ENCODE peak calls at places on chromosomes 11 and 22, in six cellular contexts. One of them, this sample, is unnamed.

GRCh38 chr22:42902875-42903510 is 45.9 kb upstream of the ARFGAP3 start:
- DNase-seq in prostate gland: no peak
- DNase-seq in suprapubic skin: no peak
- DNase-seq in HCT116: no peak
- DNase-seq in right lobe of liver: no peak
- DNase-seq in lower leg skin: no peak
- DNase-seq in this sample: no peak

GRCh38 chr22:27116295-27116694 is 458.9 kb downstream of the MIAT start:
- DNase-seq in prostate gland: peak
- DNase-seq in suprapubic skin: no peak
- DNase-seq in HCT116: no peak
- DNase-seq in right lobe of liver: no peak
- DNase-seq in lower leg skin: no peak
- DNase-seq in this sample: no peak

GRCh38 chr22:36125434-36125833 is 35.1 kb downstream of the APOL3 start:
- DNase-seq in prostate gland: no peak
- DNase-seq in suprapubic skin: no peak
- DNase-seq in HCT116: no peak
- DNase-seq in right lobe of liver: no peak
- DNase-seq in lower leg skin: no peak
- DNase-seq in this sample: no peak

GRCh38 chr11:16770016-16770415 is 31.6 kb downstream of the C11orf58 start:
- DNase-seq in prostate gland: no peak
- DNase-seq in suprapubic skin: no peak
- DNase-seq in HCT116: no peak
- DNase-seq in right lobe of liver: no peak
- DNase-seq in lower leg skin: peak
- DNase-seq in this sample: no peak

GRCh38 chr22:28894320-28894719 is 10.9 kb downstream of the ZNRF3 start:
- DNase-seq in prostate gland: peak
- DNase-seq in suprapubic skin: no peak
- DNase-seq in HCT116: no peak
- DNase-seq in right lobe of liver: no peak
- DNase-seq in lower leg skin: no peak
- DNase-seq in this sample: peak

GRCh38 chr22:35489225-35489624 is 51.4 kb upstream of the RASD2 start:
- DNase-seq in prostate gland: no peak
- DNase-seq in suprapubic skin: no peak
- DNase-seq in HCT116: no peak
- DNase-seq in right lobe of liver: no peak
- DNase-seq in lower leg skin: no peak
- DNase-seq in this sample: no peak

GRCh38 chr11:120929664-120930154 is 94.2 kb upstream of the TBCEL start:
- DNase-seq in prostate gland: peak
- DNase-seq in suprapubic skin: no peak
- DNase-seq in HCT116: peak
- DNase-seq in right lobe of liver: no peak
- DNase-seq in lower leg skin: no peak
- DNase-seq in this sample: peak

GRCh38 chr11:95922536-95923440 is 1.1 kb downstream of the MTMR2 start:
- DNase-seq in prostate gland: no peak
- DNase-seq in suprapubic skin: no peak
- DNase-seq in HCT116: no peak
- DNase-seq in right lobe of liver: no peak
- DNase-seq in lower leg skin: no peak
- DNase-seq in this sample: peak

GRCh38 chr11:20407344-20407743 is 19.8 kb downstream of the PRMT3 start:
- DNase-seq in prostate gland: no peak
- DNase-seq in suprapubic skin: no peak
- DNase-seq in HCT116: no peak
- DNase-seq in right lobe of liver: no peak
- DNase-seq in lower leg skin: no peak
- DNase-seq in this sample: no peak

GRCh38 chr11:72840780-72841179 is 26.6 kb downstream of the ATG16L2 start:
- DNase-seq in prostate gland: no peak
- DNase-seq in suprapubic skin: no peak
- DNase-seq in HCT116: no peak
- DNase-seq in right lobe of liver: no peak
- DNase-seq in lower leg skin: no peak
- DNase-seq in this sample: no peak

GRCh38 chr11:71787014-71787823 is 45.8 kb upstream of the DEFB108B start:
- DNase-seq in prostate gland: peak
- DNase-seq in suprapubic skin: peak
- DNase-seq in HCT116: peak
- DNase-seq in right lobe of liver: peak
- DNase-seq in lower leg skin: peak
- DNase-seq in this sample: peak

GRCh38 chr11:33135216-33135615 is 26.1 kb downstream of the CSTF3 start:
- DNase-seq in prostate gland: no peak
- DNase-seq in suprapubic skin: no peak
- DNase-seq in HCT116: no peak
- DNase-seq in right lobe of liver: no peak
- DNase-seq in lower leg skin: no peak
- DNase-seq in this sample: no peak

GRCh38 chr22:27075028-27075678 is 417.8 kb downstream of the MIAT start:
- DNase-seq in prostate gland: no peak
- DNase-seq in suprapubic skin: no peak
- DNase-seq in HCT116: no peak
- DNase-seq in right lobe of liver: no peak
- DNase-seq in lower leg skin: no peak
- DNase-seq in this sample: no peak

GRCh38 chr22:27130949-27131745 is 473.8 kb downstream of the MIAT start:
- DNase-seq in prostate gland: no peak
- DNase-seq in suprapubic skin: no peak
- DNase-seq in HCT116: no peak
- DNase-seq in right lobe of liver: no peak
- DNase-seq in lower leg skin: no peak
- DNase-seq in this sample: peak

GRCh38 chr22:37178350-37179125 is 9.5 kb downstream of the C1QTNF6 start:
- DNase-seq in prostate gland: no peak
- DNase-seq in suprapubic skin: peak
- DNase-seq in HCT116: no peak
- DNase-seq in right lobe of liver: peak
- DNase-seq in lower leg skin: no peak
- DNase-seq in this sample: no peak

GRCh38 chr11:65695459-65696241 is 16.4 kb upstream of the KAT5 start:
- DNase-seq in prostate gland: peak
- DNase-seq in suprapubic skin: no peak
- DNase-seq in HCT116: peak
- DNase-seq in right lobe of liver: no peak
- DNase-seq in lower leg skin: no peak
- DNase-seq in this sample: no peak

GRCh38 chr11:44851496-44851895 is 99.2 kb downstream of the TP53I11 start:
- DNase-seq in prostate gland: no peak
- DNase-seq in suprapubic skin: no peak
- DNase-seq in HCT116: no peak
- DNase-seq in right lobe of liver: no peak
- DNase-seq in lower leg skin: no peak
- DNase-seq in this sample: no peak

GRCh38 chr11:123057604-123058305 is 4.2 kb downstream of the HSPA8 start:
- DNase-seq in prostate gland: no peak
- DNase-seq in suprapubic skin: no peak
- DNase-seq in HCT116: no peak
- DNase-seq in right lobe of liver: no peak
- DNase-seq in lower leg skin: no peak
- DNase-seq in this sample: no peak

GRCh38 chr11:76783294-76783900 is at the start of gene TSKU:
- DNase-seq in prostate gland: no peak
- DNase-seq in suprapubic skin: no peak
- DNase-seq in HCT116: no peak
- DNase-seq in right lobe of liver: no peak
- DNase-seq in lower leg skin: no peak
- DNase-seq in this sample: peak

GRCh38 chr11:76785513-76785912 is 2.4 kb downstream of the TSKU start:
- DNase-seq in prostate gland: no peak
- DNase-seq in suprapubic skin: no peak
- DNase-seq in HCT116: no peak
- DNase-seq in right lobe of liver: no peak
- DNase-seq in lower leg skin: no peak
- DNase-seq in this sample: peak

GRCh38 chr11:76782526-76783293 is 446 bp upstream of the TSKU start:
- DNase-seq in prostate gland: peak
- DNase-seq in suprapubic skin: peak
- DNase-seq in HCT116: peak
- DNase-seq in right lobe of liver: peak
- DNase-seq in lower leg skin: peak
- DNase-seq in this sample: peak

GRCh38 chr11:76781861-76782500 is 1.2 kb upstream of the TSKU start:
- DNase-seq in prostate gland: peak
- DNase-seq in suprapubic skin: no peak
- DNase-seq in HCT116: no peak
- DNase-seq in right lobe of liver: no peak
- DNase-seq in lower leg skin: no peak
- DNase-seq in this sample: no peak

GRCh38 chr11:76783901-76784813 is 1.0 kb downstream of the TSKU start:
- DNase-seq in prostate gland: peak
- DNase-seq in suprapubic skin: peak
- DNase-seq in HCT116: peak
- DNase-seq in right lobe of liver: peak
- DNase-seq in lower leg skin: no peak
- DNase-seq in this sample: peak
- TF ChIP-seq POLR2A in prostate gland: peak
- TF ChIP-seq POLR2A in suprapubic skin: no peak
- TF ChIP-seq POLR2A in HCT116: no peak
- TF ChIP-seq POLR2A in right lobe of liver: no peak
- TF ChIP-seq POLR2A in lower leg skin: no peak
- TF ChIP-seq POLR2A in this sample: no peak

DNA sequence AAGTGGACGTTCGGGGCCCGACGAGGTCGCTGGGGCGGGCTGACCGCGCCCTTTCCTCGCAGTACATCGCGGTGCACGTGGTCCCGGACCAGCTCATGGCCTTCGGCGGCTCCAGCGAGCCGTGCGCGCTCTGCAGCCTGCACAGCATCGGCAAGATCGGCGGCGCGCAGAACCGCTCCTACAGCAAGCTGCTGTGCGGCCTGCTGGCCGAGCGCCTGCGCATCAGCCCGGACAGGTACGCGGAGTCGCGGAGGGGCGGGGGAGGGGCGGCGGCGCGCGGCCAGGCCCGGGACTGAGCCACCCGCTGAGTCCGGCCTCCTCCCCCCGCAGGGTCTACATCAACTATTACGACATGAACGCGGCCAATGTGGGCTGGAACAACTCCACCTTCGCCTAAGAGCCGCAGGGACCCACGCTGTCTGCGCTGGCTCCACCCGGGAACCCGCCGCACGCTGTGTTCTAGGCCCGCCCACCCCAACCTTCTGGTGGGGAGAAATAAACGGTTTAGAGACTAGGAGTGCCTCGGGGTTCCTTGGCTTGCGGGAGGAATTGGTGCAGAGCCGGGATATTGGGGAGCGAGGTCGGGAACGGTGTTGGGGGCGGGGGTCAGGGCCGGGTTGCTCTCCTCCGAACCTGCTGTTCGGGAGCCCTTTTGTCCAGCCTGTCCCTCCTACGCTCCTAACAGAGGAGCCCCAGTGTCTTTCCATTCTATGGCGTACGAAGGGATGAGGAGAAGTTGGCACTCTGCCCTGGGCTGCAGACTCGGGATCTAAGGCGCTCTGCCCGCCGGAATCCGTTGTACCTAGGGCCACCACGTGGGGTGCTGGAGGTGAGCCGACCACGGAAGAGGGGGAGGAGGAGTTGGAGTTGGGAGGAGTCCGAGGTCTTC is 771 bp downstream of the MIF start:
- DNase-seq in prostate gland: peak
- DNase-seq in suprapubic skin: peak
- DNase-seq in HCT116: peak
- DNase-seq in right lobe of liver: peak
- DNase-seq in lower leg skin: peak
- DNase-seq in this sample: peak
- TF ChIP-seq POLR2A in prostate gland: peak
- TF ChIP-seq POLR2A in suprapubic skin: no peak
- TF ChIP-seq POLR2A in HCT116: no peak
- TF ChIP-seq POLR2A in right lobe of liver: no peak
- TF ChIP-seq POLR2A in lower leg skin: no peak
- TF ChIP-seq POLR2A in this sample: no peak

GRCh38 chr11:119320593-119321524 is 3.9 kb upstream of the MCAM start:
- DNase-seq in prostate gland: no peak
- DNase-seq in suprapubic skin: peak
- DNase-seq in HCT116: no peak
- DNase-seq in right lobe of liver: peak
- DNase-seq in lower leg skin: no peak
- DNase-seq in this sample: no peak
- TF ChIP-seq POLR2A in prostate gland: no peak
- TF ChIP-seq POLR2A in suprapubic skin: no peak
- TF ChIP-seq POLR2A in HCT116: no peak
- TF ChIP-seq POLR2A in right lobe of liver: peak
- TF ChIP-seq POLR2A in lower leg skin: no peak
- TF ChIP-seq POLR2A in this sample: no peak

GRCh38 chr11:69189059-69189458 is 33.3 kb downstream of the SMIM38 start:
- DNase-seq in prostate gland: no peak
- DNase-seq in suprapubic skin: no peak
- DNase-seq in HCT116: no peak
- DNase-seq in right lobe of liver: no peak
- DNase-seq in lower leg skin: no peak
- DNase-seq in this sample: no peak

GRCh38 chr11:69187540-69188065 is 31.9 kb downstream of the SMIM38 start:
- DNase-seq in prostate gland: no peak
- DNase-seq in suprapubic skin: no peak
- DNase-seq in HCT116: no peak
- DNase-seq in right lobe of liver: no peak
- DNase-seq in lower leg skin: no peak
- DNase-seq in this sample: no peak

GRCh38 chr11:69193151-69193550 is 37.4 kb downstream of the SMIM38 start:
- DNase-seq in prostate gland: no peak
- DNase-seq in suprapubic skin: no peak
- DNase-seq in HCT116: no peak
- DNase-seq in right lobe of liver: no peak
- DNase-seq in lower leg skin: no peak
- DNase-seq in this sample: no peak

GRCh38 chr11:69192282-69192681 is 36.5 kb downstream of the SMIM38 start:
- DNase-seq in prostate gland: no peak
- DNase-seq in suprapubic skin: no peak
- DNase-seq in HCT116: no peak
- DNase-seq in right lobe of liver: no peak
- DNase-seq in lower leg skin: no peak
- DNase-seq in this sample: no peak

DNA sequence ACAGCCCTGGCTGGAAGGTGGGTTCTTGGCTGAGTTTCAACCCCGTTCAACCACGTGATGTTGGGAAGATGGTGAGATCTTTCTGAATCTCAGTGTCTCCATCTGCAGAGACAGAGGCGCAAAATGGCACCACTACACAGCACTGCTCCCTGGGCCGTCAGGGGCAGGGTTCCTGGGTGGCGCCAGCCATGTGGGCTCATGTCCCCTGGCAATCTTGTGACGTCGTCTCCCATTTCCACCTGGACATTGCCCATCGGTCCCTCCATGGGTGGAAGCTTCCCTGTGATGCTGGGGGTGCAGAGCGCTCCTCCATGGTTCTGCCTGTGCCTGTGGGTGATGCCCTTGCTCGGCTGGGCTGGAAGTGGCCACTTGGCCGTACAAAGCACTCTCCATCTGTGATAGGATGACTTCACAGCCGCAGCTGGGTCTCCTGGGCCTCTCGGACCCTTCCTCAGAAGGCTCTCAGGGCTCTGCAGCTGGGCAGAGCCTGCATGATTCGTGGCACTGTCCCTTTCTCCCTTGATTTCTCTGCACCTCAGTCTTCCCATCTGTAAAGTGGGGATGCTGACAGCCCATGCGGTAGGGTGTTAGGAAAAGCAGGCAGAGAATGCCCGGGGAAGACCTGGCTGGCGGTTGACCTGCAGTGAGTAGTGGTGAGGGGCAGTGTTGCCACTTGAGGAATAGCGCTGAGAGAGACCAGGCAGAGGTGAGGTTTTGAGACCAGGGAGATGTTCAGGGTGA is 35.2 kb downstream of the SMIM38 start:
- DNase-seq in prostate gland: no peak
- DNase-seq in suprapubic skin: no peak
- DNase-seq in HCT116: no peak
- DNase-seq in right lobe of liver: no peak
- DNase-seq in lower leg skin: no peak
- DNase-seq in this sample: no peak
- TF ChIP-seq POLR2A in prostate gland: no peak
- TF ChIP-seq POLR2A in suprapubic skin: no peak
- TF ChIP-seq POLR2A in HCT116: no peak
- TF ChIP-seq POLR2A in right lobe of liver: no peak
- TF ChIP-seq POLR2A in lower leg skin: no peak
- TF ChIP-seq POLR2A in this sample: no peak

This sample was measured in erythroblast.